ENCODE peak calls at places on chromosome 17, in four cellular contexts. One of them, this sample, is unnamed.

GRCh38 chr17:61556224-61557188 is 34.5 kb downstream of the NACA2 start:
- DNase-seq in breast epithelium: no peak
- DNase-seq in left ventricle myocardium inferior: no peak
- DNase-seq in neural progenitor cell: no peak
- DNase-seq in this sample: no peak

GRCh38 chr17:31787857-31788570 is 71.0 kb downstream of the COPRS start:
- DNase-seq in breast epithelium: peak; percentile 54
- DNase-seq in neural progenitor cell: no peak
- DNase-seq in left ventricle myocardium inferior: no peak
- DNase-seq in this sample: peak; percentile 51

GRCh38 chr17:74810699-74811485 is 34.7 kb upstream of the NAT9 start:
- DNase-seq in breast epithelium: peak; percentile 31
- DNase-seq in neural progenitor cell: no peak
- DNase-seq in left ventricle myocardium inferior: no peak
- DNase-seq in this sample: no peak

GRCh38 chr17:2158011-2158410 is 103.1 kb downstream of the HIC1 start:
- DNase-seq in breast epithelium: no peak
- DNase-seq in neural progenitor cell: no peak
- DNase-seq in left ventricle myocardium inferior: no peak
- DNase-seq in this sample: no peak

GRCh38 chr17:30278032-30278431 is 13.7 kb downstream of the BLMH start:
- DNase-seq in left ventricle myocardium inferior: peak; percentile 20
- DNase-seq in neural progenitor cell: peak; percentile 61
- DNase-seq in breast epithelium: no peak
- DNase-seq in this sample: no peak

GRCh38 chr17:77473615-77474226 is 333.0 kb downstream of the SEC14L1 start:
- DNase-seq in neural progenitor cell: no peak
- DNase-seq in left ventricle myocardium inferior: no peak
- DNase-seq in breast epithelium: no peak
- DNase-seq in this sample: no peak

GRCh38 chr17:7132511-7133094 is 18.0 kb upstream of the ASGR2 start:
- DNase-seq in breast epithelium: no peak
- DNase-seq in left ventricle myocardium inferior: no peak
- DNase-seq in neural progenitor cell: peak; percentile 83
- DNase-seq in this sample: no peak

GRCh38 chr17:38730526-38731379 is 612 bp downstream of the CISD3 start:
- DNase-seq in neural progenitor cell: peak; percentile 51
- DNase-seq in left ventricle myocardium inferior: peak; percentile 84
- DNase-seq in breast epithelium: no peak
- DNase-seq in this sample: no peak

GRCh38 chr17:4721203-4722135 is 9.8 kb upstream of the MED11 start:
- DNase-seq in left ventricle myocardium inferior: peak; percentile 45
- DNase-seq in breast epithelium: no peak
- DNase-seq in neural progenitor cell: no peak
- DNase-seq in this sample: no peak

GRCh38 chr17:8003594-8004181 is 1.3 kb downstream of the GUCY2D start:
- DNase-seq in neural progenitor cell: peak; percentile 21
- DNase-seq in breast epithelium: no peak
- DNase-seq in left ventricle myocardium inferior: no peak
- DNase-seq in this sample: no peak

GRCh38 chr17:5260542-5260941 is 21.5 kb upstream of the RABEP1 start:
- DNase-seq in breast epithelium: peak; percentile 48
- DNase-seq in neural progenitor cell: no peak
- DNase-seq in left ventricle myocardium inferior: no peak
- DNase-seq in this sample: no peak

GRCh38 chr17:50210249-50211225 is 9.1 kb upstream of the COL1A1 start:
- DNase-seq in left ventricle myocardium inferior: peak; percentile 57
- DNase-seq in neural progenitor cell: peak; percentile 48
- DNase-seq in breast epithelium: no peak
- DNase-seq in this sample: peak; percentile 92

GRCh38 chr17:39711851-39712250 is 12.0 kb downstream of the ERBB2 start:
- DNase-seq in left ventricle myocardium inferior: no peak
- DNase-seq in neural progenitor cell: no peak
- DNase-seq in breast epithelium: no peak
- DNase-seq in this sample: no peak

GRCh38 chr17:39208893-39209292 is 8.8 kb downstream of the RPL19 start:
- DNase-seq in neural progenitor cell: peak; percentile 67
- DNase-seq in left ventricle myocardium inferior: no peak
- DNase-seq in breast epithelium: no peak
- DNase-seq in this sample: no peak

GRCh38 chr17:17892009-17892408 is 55.2 kb upstream of the SREBF1 start:
- DNase-seq in left ventricle myocardium inferior: no peak
- DNase-seq in breast epithelium: no peak
- DNase-seq in neural progenitor cell: no peak
- DNase-seq in this sample: no peak

GRCh38 chr17:16516594-16517018 is 24.6 kb upstream of the LRRC75A start:
- DNase-seq in left ventricle myocardium inferior: no peak
- DNase-seq in neural progenitor cell: peak; percentile 54
- DNase-seq in breast epithelium: no peak
- DNase-seq in this sample: peak; percentile 73

GRCh38 chr17:79183221-79184158 is 108.9 kb downstream of the ENGASE start:
- DNase-seq in breast epithelium: no peak
- DNase-seq in neural progenitor cell: peak; percentile 91
- DNase-seq in left ventricle myocardium inferior: no peak
- DNase-seq in this sample: no peak

GRCh38 chr17:6212766-6213165 is 142.6 kb downstream of the WSCD1 start:
- DNase-seq in breast epithelium: no peak
- DNase-seq in left ventricle myocardium inferior: no peak
- DNase-seq in neural progenitor cell: no peak
- DNase-seq in this sample: no peak

GRCh38 chr17:76612977-76613851 is 27.6 kb upstream of the ST6GALNAC2 start:
- DNase-seq in left ventricle myocardium inferior: no peak
- DNase-seq in neural progenitor cell: peak; percentile 86
- DNase-seq in breast epithelium: peak; percentile 71
- DNase-seq in this sample: no peak

GRCh38 chr17:64262422-64263260 is at the start of gene TEX2:
- DNase-seq in left ventricle myocardium inferior: peak; percentile 60
- DNase-seq in neural progenitor cell: peak; percentile 45
- DNase-seq in breast epithelium: peak; percentile 51
- DNase-seq in this sample: peak; percentile 79

GRCh38 chr17:41555105-41555887 is 16.6 kb downstream of the KRT9 start:
- DNase-seq in left ventricle myocardium inferior: no peak
- DNase-seq in neural progenitor cell: peak; percentile 37
- DNase-seq in breast epithelium: no peak
- DNase-seq in this sample: no peak

GRCh38 chr17:67492824-67493490 is 115.9 kb downstream of the PITPNC1 start:
- DNase-seq in left ventricle myocardium inferior: no peak
- DNase-seq in breast epithelium: no peak
- DNase-seq in neural progenitor cell: no peak
- DNase-seq in this sample: no peak

GRCh38 chr17:181213-182163 is at the start of gene DOC2B:
- DNase-seq in left ventricle myocardium inferior: peak; percentile 61
- DNase-seq in neural progenitor cell: peak; percentile 83
- DNase-seq in breast epithelium: no peak
- DNase-seq in this sample: no peak

GRCh38 chr17:76090517-76091135 is 11.6 kb downstream of the ZACN start:
- DNase-seq in left ventricle myocardium inferior: no peak
- DNase-seq in neural progenitor cell: no peak
- DNase-seq in breast epithelium: no peak
- DNase-seq in this sample: no peak

GRCh38 chr17:80183581-80184422 is 14.0 kb downstream of the CARD14 start:
- DNase-seq in breast epithelium: no peak
- DNase-seq in neural progenitor cell: no peak
- DNase-seq in left ventricle myocardium inferior: no peak
- DNase-seq in this sample: no peak

GRCh38 chr17:80185968-80186367 is 16.1 kb downstream of the CARD14 start:
- DNase-seq in left ventricle myocardium inferior: no peak
- DNase-seq in neural progenitor cell: no peak
- DNase-seq in breast epithelium: no peak
- DNase-seq in this sample: no peak

GRCh38 chr17:80182845-80183223 is 13.0 kb downstream of the CARD14 start:
- DNase-seq in left ventricle myocardium inferior: no peak
- DNase-seq in neural progenitor cell: no peak
- DNase-seq in breast epithelium: no peak
- DNase-seq in this sample: no peak

GRCh38 chr17:80182118-80182844 is 12.5 kb downstream of the CARD14 start:
- DNase-seq in neural progenitor cell: no peak
- DNase-seq in left ventricle myocardium inferior: no peak
- DNase-seq in breast epithelium: no peak
- DNase-seq in this sample: no peak

GRCh38 chr17:80184423-80184714 is 14.5 kb downstream of the CARD14 start:
- DNase-seq in breast epithelium: peak; percentile 43
- DNase-seq in left ventricle myocardium inferior: no peak
- DNase-seq in neural progenitor cell: peak; percentile 71
- DNase-seq in this sample: no peak
- H3K9me3 ChIP-seq in breast epithelium: no peaks in the 10 kb centered on the region
- H3K9me3 ChIP-seq in left ventricle myocardium inferior: no peaks in the 10 kb centered on the region
- H3K9me3 ChIP-seq in neural progenitor cell: no peaks in the 10 kb centered on the region
- H3K9me3 ChIP-seq in this sample: no peaks in the 10 kb centered on the region

DNA sequence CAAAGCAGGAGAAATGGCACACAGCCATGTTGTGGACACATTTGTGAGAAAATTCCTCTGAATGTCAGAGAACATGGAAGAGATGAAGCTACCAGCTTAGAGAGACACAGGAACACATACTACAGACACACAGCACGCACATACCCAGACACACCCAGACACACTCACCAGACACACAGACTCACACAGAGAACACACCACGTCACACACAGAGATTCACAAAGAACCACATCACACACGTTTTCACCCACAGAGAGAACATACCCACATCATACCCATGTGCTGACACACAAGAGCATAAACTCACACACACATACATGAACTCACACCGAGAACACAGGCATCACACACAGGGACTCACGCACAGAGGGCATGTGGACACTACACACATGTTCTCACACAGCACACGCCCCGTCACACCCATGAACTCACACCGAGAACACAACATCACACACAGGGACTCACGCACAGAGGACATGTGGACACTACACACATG is 124.9 kb downstream of the METRNL start:
- DNase-seq in breast epithelium: no peak
- DNase-seq in neural progenitor cell: no peak
- DNase-seq in left ventricle myocardium inferior: no peak
- DNase-seq in this sample: peak; percentile 5
- H3K9me3 ChIP-seq in breast epithelium: no peaks in the 10 kb centered on the region
- H3K9me3 ChIP-seq in neural progenitor cell: no peaks in the 10 kb centered on the region
- H3K9me3 ChIP-seq in left ventricle myocardium inferior: no peaks in the 10 kb centered on the region
- H3K9me3 ChIP-seq in this sample: no peaks in the 10 kb centered on the region

GRCh38 chr17:37299257-37299985 is 76.4 kb upstream of the C17orf78 start:
- DNase-seq in breast epithelium: no peak
- DNase-seq in neural progenitor cell: peak; percentile 72
- DNase-seq in left ventricle myocardium inferior: no peak
- DNase-seq in this sample: no peak
- H3K9me3 ChIP-seq in breast epithelium: no peaks in the 10 kb centered on the region
- H3K9me3 ChIP-seq in neural progenitor cell: no peaks in the 10 kb centered on the region
- H3K9me3 ChIP-seq in left ventricle myocardium inferior: no peaks in the 10 kb centered on the region
- H3K9me3 ChIP-seq in this sample: no peaks in the 10 kb centered on the region

GRCh38 chr17:14300628-14301278 is at the start of gene HS3ST3B1:
- DNase-seq in neural progenitor cell: peak; percentile 99
- DNase-seq in breast epithelium: peak; percentile 99
- DNase-seq in left ventricle myocardium inferior: peak; percentile 98
- DNase-seq in this sample: peak; percentile 95
- H3K9me3 ChIP-seq in neural progenitor cell: no peaks in the 10 kb centered on the region
- H3K9me3 ChIP-seq in breast epithelium: no peaks in the 10 kb centered on the region
- H3K9me3 ChIP-seq in left ventricle myocardium inferior: no peaks in the 10 kb centered on the region
- H3K9me3 ChIP-seq in this sample: no peaks in the 10 kb centered on the region

DNA sequence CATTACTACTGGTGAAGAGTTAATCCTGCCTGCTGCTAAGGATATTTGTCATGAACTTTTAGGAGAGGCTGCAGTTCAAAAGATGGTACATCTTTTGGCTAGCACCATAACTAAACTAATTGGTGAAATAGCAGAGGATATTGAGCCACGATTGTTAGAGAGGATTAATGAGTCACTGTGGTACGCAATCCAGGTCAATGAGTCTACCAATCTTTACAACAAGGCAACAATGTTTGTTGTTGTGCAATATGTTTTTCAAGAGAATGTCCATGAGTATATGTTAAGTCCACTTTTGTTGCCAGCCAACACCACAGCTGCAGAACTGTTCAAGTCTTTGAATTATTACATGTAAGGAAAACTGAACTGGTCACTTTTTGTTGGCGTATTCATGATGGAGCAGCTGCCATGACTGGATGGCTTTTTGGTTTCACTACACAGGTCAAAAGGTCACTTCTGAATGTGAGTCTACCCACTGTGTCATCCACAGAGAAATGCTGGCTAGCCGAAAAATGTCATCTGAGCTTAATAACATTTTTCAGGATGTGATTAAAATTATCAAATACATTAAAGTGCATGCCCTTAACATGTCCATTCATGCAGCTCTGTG is 402.6 kb upstream of the KIF2B start:
- DNase-seq in neural progenitor cell: no peak
- DNase-seq in left ventricle myocardium inferior: no peak
- DNase-seq in breast epithelium: no peak
- DNase-seq in this sample: no peak
- H3K9me3 ChIP-seq in neural progenitor cell: no peaks in the 10 kb centered on the region
- H3K9me3 ChIP-seq in left ventricle myocardium inferior: peaks cover 15% of the 10 kb centered on the region
- H3K9me3 ChIP-seq in breast epithelium: no peaks in the 10 kb centered on the region
- H3K9me3 ChIP-seq in this sample: no peaks in the 10 kb centered on the region

GRCh38 chr17:21817791-21818364 is 125.6 kb downstream of the KCNJ18 start:
- DNase-seq in neural progenitor cell: no peak
- DNase-seq in left ventricle myocardium inferior: no peak
- DNase-seq in breast epithelium: no peak
- DNase-seq in this sample: no peak

GRCh38 chr17:21823130-21823529 is 130.8 kb downstream of the KCNJ18 start:
- DNase-seq in breast epithelium: no peak
- DNase-seq in left ventricle myocardium inferior: no peak
- DNase-seq in neural progenitor cell: no peak
- DNase-seq in this sample: no peak

GRCh38 chr17:21823643-21824042 is 131.3 kb downstream of the KCNJ18 start:
- DNase-seq in breast epithelium: no peak
- DNase-seq in neural progenitor cell: no peak
- DNase-seq in left ventricle myocardium inferior: no peak
- DNase-seq in this sample: no peak
- H3K9me3 ChIP-seq in breast epithelium: no peaks in the 10 kb centered on the region
- H3K9me3 ChIP-seq in neural progenitor cell: peaks cover 58% of the 10 kb centered on the region
- H3K9me3 ChIP-seq in left ventricle myocardium inferior: peaks cover 4% of the 10 kb centered on the region
- H3K9me3 ChIP-seq in this sample: no peaks in the 10 kb centered on the region

DNA sequence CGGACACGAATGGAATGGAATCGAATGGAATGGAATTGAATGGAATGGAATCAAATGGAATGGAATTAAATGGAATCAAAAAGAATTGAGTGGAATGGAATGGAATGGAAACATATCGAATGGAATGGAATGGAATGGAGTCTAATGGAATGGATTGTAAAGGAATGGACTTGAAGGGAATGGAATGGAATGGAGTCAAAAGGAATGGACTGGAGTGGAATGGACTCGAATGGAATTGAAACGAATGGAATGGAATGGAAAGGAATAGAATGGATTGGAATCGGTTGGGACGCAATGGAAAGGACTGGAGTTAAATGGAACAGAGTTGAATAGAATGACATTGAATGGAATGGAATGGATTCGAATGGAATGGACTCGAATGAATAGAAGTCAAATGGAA is 486.9 kb upstream of the WSB1 start:
- DNase-seq in left ventricle myocardium inferior: no peak
- DNase-seq in breast epithelium: no peak
- DNase-seq in neural progenitor cell: no peak
- DNase-seq in this sample: no peak
- H3K9me3 ChIP-seq in left ventricle myocardium inferior: peaks cover 86% of the 10 kb centered on the region
- H3K9me3 ChIP-seq in breast epithelium: peaks cover 23% of the 10 kb centered on the region
- H3K9me3 ChIP-seq in neural progenitor cell: peaks cover 65% of the 10 kb centered on the region
- H3K9me3 ChIP-seq in this sample: no peaks in the 10 kb centered on the region

GRCh38 chr17:27109346-27109745 is 184.6 kb upstream of the WSB1 start:
- DNase-seq in breast epithelium: no peak
- DNase-seq in neural progenitor cell: no peak
- DNase-seq in left ventricle myocardium inferior: no peak
- DNase-seq in this sample: no peak
- H3K9me3 ChIP-seq in breast epithelium: no peaks in the 10 kb centered on the region
- H3K9me3 ChIP-seq in neural progenitor cell: peaks cover 22% of the 10 kb centered on the region
- H3K9me3 ChIP-seq in left ventricle myocardium inferior: no peaks in the 10 kb centered on the region
- H3K9me3 ChIP-seq in this sample: no peaks in the 10 kb centered on the region

GRCh38 chr17:69435986-69436696 is 21.6 kb downstream of the MAP2K6 start:
- DNase-seq in breast epithelium: no peak
- DNase-seq in left ventricle myocardium inferior: no peak
- DNase-seq in neural progenitor cell: no peak
- DNase-seq in this sample: no peak
- H3K9me3 ChIP-seq in breast epithelium: no peaks in the 10 kb centered on the region
- H3K9me3 ChIP-seq in left ventricle myocardium inferior: peaks cover 18% of the 10 kb centered on the region
- H3K9me3 ChIP-seq in neural progenitor cell: no peaks in the 10 kb centered on the region
- H3K9me3 ChIP-seq in this sample: no peaks in the 10 kb centered on the region

This sample was measured in ascending aorta.